ENCODE peak calls at places on chromosomes 6 and 20, in five cellular contexts. I is naive thymus-derived CD4-positive, alpha-beta T cell; D is astrocyte of the cerebellum; M is breast epithelium; Y is mammary epithelial cell. H is an unnamed sample.

GRCh38 chr6:69285054-69285453 is 511.8 kb downstream of the LMBRD1 start:
- DNase-seq in I (no peak), D (no peak), M (no peak), Y (no peak), H (no peak)

GRCh38 chr6:168440520-168441433 is at the start of gene SMOC2:
- DNase-seq in I (no peak), D (no peak), M (no peak), Y (no peak), H (no peak)

GRCh38 chr6:21079468-21080048 is 514.0 kb upstream of the SOX4 start:
- DNase-seq in I (no peak), D (peak), M (no peak), Y (no peak), H (no peak)

GRCh38 chr6:54198134-54198533 is 86.9 kb downstream of the MLIP start:
- DNase-seq in I (no peak), D (no peak), M (no peak), Y (no peak), H (no peak)

GRCh38 chr6:124668028-124668427 is 294.2 kb upstream of the RNF217 start:
- DNase-seq in I (no peak), D (no peak), M (no peak), Y (no peak), H (no peak)

GRCh38 chr6:30007132-30007764 is 53.8 kb upstream of the POLR1H start:
- DNase-seq in I (peak), D (no peak), M (no peak), Y (no peak), H (no peak)

GRCh38 chr20:49867453-49868215 is 47.7 kb downstream of the SPATA2 start:
- DNase-seq in I (no peak), D (no peak), M (no peak), Y (no peak), H (no peak)

GRCh38 chr20:19047040-19047950 is 165.1 kb upstream of the SLC24A3 start:
- DNase-seq in I (no peak), D (no peak), M (peak), Y (peak), H (no peak)

GRCh38 chr20:63739129-63740069 is at the start of gene SLC2A4RG:
- DNase-seq in I (peak), D (no peak), M (peak), Y (peak), H (peak)

GRCh38 chr20:44021900-44022299 is 107.2 kb downstream of the TOX2 start:
- DNase-seq in I (no peak), D (no peak), M (no peak), Y (no peak), H (no peak)

GRCh38 chr6:3714111-3714510 is 37.4 kb downstream of the PXDC1 start:
- DNase-seq in I (no peak), D (no peak), M (no peak), Y (no peak), H (no peak)

GRCh38 chr6:44339763-44340625 is 2.5 kb upstream of the SPATS1 start:
- DNase-seq in I (no peak), D (no peak), M (no peak), Y (peak), H (no peak)

GRCh38 chr6:106702451-106703110 is 73.2 kb downstream of the QRSL1 start:
- DNase-seq in I (no peak), D (no peak), M (no peak), Y (no peak), H (no peak)

GRCh38 chr20:11445161-11445560 is 472.5 kb upstream of the BTBD3 start:
- DNase-seq in I (no peak), D (no peak), M (no peak), Y (no peak), H (no peak)

GRCh38 chr6:64012351-64013060 is 376.9 kb downstream of the PHF3 start:
- DNase-seq in I (no peak), D (peak), M (no peak), Y (peak), H (no peak)

GRCh38 chr6:8904754-8905153 is 469.4 kb upstream of the SLC35B3 start:
- DNase-seq in I (no peak), D (no peak), M (no peak), Y (no peak), H (no peak)

GRCh38 chr20:44035924-44036323 is 121.3 kb downstream of the TOX2 start:
- DNase-seq in I (no peak), D (no peak), M (no peak), Y (no peak), H (no peak)

GRCh38 chr6:81561071-81561564 is 191.4 kb downstream of the TENT5A start:
- DNase-seq in I (no peak), D (no peak), M (no peak), Y (no peak), H (no peak)

GRCh38 chr6:81557811-81558210 is 194.7 kb downstream of the TENT5A start:
- DNase-seq in I (no peak), D (no peak), M (no peak), Y (no peak), H (no peak)

GRCh38 chr6:81565071-81565470 is 187.4 kb downstream of the TENT5A start:
- DNase-seq in I (no peak), D (no peak), M (no peak), Y (no peak), H (no peak)

GRCh38 chr6:81561731-81562130 is 190.8 kb downstream of the TENT5A start:
- DNase-seq in I (no peak), D (no peak), M (no peak), Y (no peak), H (no peak)

DNA sequence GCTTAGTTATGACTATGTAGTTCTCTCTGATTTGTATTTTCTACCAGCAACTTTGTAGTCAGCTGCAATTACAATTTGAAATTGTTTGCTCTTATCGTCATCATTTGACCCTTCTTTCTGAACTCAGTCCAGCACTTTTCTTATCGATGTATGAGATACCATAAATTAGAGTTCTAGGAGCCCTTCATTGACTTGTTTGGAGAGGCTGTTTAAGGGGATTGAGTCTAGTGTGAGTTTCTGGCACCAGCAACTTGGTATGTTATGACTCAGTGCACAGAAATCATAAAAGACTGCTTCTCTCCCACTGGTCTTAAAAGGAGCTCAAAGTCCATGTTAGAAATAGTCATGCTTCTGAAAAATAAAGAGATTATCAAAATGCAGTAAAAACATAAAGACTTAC is 190.3 kb downstream of the TENT5A start:
- DNase-seq in I (no peak), D (peak), M (no peak), Y (no peak), H (no peak)
- H3K4me3 ChIP-seq in I (no peak), D (no peak), M (no peak), Y (no peak), H (no peak)

GRCh38 chr20:23341073-23341472 is 9.5 kb upstream of the NXT1 start:
- DNase-seq in I (no peak), D (no peak), M (no peak), Y (no peak), H (no peak)
- H3K4me3 ChIP-seq in I (no peak), D (no peak), M (no peak), Y (no peak), H (no peak)

GRCh38 chr20:54633903-54634302 is 158.5 kb downstream of the DOK5 start:
- DNase-seq in I (no peak), D (no peak), M (no peak), Y (no peak), H (no peak)

GRCh38 chr20:54630582-54630981 is 155.2 kb downstream of the DOK5 start:
- DNase-seq in I (no peak), D (no peak), M (no peak), Y (no peak), H (no peak)

GRCh38 chr20:54625497-54625896 is 150.1 kb downstream of the DOK5 start:
- DNase-seq in I (no peak), D (no peak), M (no peak), Y (no peak), H (no peak)

GRCh38 chr20:54633374-54633773 is 158.0 kb downstream of the DOK5 start:
- DNase-seq in I (no peak), D (no peak), M (no peak), Y (no peak), H (no peak)

DNA sequence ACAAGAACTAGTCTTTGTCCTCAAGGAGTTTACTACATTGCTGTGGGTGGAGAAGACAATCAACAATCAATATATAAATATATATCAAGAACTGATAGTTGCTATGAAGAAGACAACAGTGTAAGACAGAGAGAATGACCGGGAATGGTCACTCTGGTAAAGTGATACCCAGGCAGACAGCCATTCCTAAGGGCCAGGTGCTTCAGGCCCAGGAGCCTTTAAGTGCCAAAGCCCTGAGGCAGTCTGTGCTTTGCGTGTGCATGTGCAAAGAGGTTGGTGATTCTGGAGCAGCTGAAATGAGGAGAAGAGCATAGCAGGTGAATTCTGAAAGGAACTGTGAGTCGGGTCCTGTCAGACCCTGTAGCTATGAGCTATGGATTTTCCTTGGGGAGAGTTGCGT is 154.2 kb downstream of the DOK5 start:
- DNase-seq in I (no peak), D (no peak), M (no peak), Y (no peak), H (no peak)
- H3K4me3 ChIP-seq in I (no peak), D (no peak), M (no peak), Y (no peak), H (no peak)

GRCh38 chr6:22910370-22910769 is 341.0 kb downstream of the HDGFL1 start:
- DNase-seq in I (no peak), D (no peak), M (no peak), Y (no peak), H (no peak)

GRCh38 chr6:22917344-22917743 is 348.0 kb downstream of the HDGFL1 start:
- DNase-seq in I (no peak), D (no peak), M (no peak), Y (no peak), H (no peak)

DNA sequence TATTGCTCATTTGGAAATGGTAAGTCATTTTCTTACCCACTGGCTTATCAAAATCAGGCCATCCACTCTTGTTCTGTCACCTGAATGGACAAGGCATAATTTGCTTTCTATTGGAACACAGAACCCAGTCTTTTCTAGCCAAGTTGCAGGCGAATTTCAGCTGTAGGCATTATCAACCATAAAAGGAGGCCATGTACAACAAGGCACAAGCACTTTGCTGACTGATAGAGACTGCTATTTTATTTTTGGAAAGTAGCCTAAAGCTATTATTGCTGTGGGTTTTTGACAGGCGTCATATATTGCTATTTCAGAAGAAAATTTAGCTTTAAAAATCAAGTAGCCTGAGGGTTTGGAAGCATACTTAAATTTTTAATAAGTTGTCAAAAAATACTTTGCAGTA is 344.2 kb downstream of the HDGFL1 start:
- DNase-seq in I (no peak), D (no peak), M (no peak), Y (no peak), H (no peak)
- H3K4me3 ChIP-seq in I (no peak), D (no peak), M (no peak), Y (no peak), H (no peak)

DNA sequence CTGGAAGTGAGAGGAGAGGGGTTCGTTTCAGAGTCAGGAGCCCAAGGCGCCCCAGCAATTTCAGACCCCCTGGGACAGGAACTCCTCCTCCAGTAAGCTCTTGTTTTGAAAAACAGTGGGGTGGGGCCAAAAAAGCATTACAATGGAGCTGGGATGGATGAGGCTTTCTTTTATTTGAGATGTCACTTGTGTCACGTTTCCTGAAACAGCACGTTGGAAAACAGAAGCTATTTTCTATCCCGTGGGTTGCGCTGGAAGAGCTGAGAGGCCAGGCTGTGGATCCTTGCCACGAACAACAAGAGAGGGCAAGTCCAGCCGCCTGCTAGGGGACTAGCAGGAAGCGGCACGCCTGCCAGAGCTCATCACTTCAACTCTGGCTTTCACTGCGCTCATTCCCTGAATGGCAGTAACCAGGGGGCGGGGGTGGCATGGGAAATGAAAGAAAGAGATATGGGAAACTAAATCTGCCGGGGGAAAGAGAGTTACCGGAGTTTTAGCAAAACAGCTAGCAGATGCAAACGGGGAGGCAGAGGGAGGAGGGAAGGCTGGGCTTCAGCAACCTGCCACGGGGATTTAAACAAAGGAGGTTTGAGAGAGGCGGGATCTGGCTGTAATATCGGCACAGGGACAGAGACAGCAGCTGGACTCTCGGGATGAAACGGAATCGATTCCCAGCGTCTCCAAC is 34.6 kb downstream of the GCNT2 start:
- DNase-seq in I (no peak), D (peak), M (peak), Y (peak), H (no peak)
- H3K4me3 ChIP-seq in I (no peak), D (peak), M (peak), Y (peak), H (no peak)

GRCh38 chr20:38392356-38392755 is 42.8 kb downstream of the SNHG17 start:
- DNase-seq in I (no peak), D (no peak), M (no peak), Y (no peak), H (no peak)
- H3K4me3 ChIP-seq in I (no peak), D (no peak), M (no peak), Y (no peak), H (no peak)

DNA sequence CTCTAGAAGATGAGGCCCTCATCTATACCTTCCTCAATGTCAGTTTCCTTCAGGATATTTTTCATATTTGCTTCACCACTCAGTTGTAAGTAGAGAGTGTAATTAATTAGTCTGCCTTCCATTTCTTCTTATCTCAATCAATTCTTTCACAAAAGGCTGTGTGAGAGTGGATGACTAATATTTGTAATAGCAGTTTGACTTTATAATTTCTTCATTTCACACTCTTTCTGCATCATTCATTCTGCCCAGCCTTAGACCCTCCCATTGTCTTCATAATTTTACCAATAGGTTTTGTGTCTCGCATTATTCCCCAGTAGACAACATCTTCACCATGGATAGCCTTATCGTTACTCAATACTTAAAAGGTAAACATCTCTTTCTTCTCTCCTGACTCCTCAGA is 1239.3 kb upstream of the MAP3K7 start:
- DNase-seq in I (no peak), D (no peak), M (no peak), Y (no peak), H (no peak)
- H3K4me3 ChIP-seq in I (no peak), D (no peak), M (no peak), Y (no peak), H (no peak)

GRCh38 chr6:11460837-11461661 is 76.5 kb upstream of the TMEM170B start:
- DNase-seq in I (no peak), D (no peak), M (no peak), Y (no peak), H (no peak)
- H3K4me3 ChIP-seq in I (no peak), D (no peak), M (no peak), Y (no peak), H (no peak)

DNA sequence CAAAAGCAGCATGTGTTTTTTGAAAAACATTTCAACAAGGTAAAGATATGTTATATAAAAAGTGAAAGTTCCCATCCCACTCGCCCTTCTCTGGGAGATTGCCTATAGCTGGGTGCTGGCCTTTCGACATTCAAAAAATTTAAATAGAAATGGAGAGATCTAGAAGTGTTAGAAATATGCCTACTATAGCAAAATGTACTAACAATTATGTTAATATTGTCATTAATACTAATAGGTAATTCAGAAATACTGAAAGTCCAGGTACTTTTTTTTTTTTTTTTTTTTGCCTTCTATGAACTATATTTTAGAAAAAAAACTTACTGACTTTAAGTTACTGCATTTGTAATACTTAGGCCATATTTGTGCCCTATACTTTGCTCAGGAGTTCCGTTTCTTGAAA is 87.1 kb downstream of the SESN1 start:
- DNase-seq in I (no peak), D (no peak), M (no peak), Y (no peak), H (no peak)
- H3K4me3 ChIP-seq in I (peak), D (peak), M (peak), Y (peak), H (peak)

H was measured in CD8-positive, alpha-beta memory T cell.